ENCODE peak calls at places on chromosomes 4 and X, in six cellular contexts. D is heart right ventricle, S is caudate nucleus, Q is glomerular endothelial cell, B is dermis microvascular lymphatic vessel endothelial cell, V is choroid plexus epithelial cell. P is an unnamed sample.

GRCh38 chr4:140094701-140095420 is 59.1 kb downstream of the MAML3 start:
- DNase-seq in D (peak), S (peak), Q (no peak), B (peak), V (no peak), P (no peak)

GRCh38 chr4:26131711-26132110 is 189.1 kb upstream of the RBPJ start:
- DNase-seq in D (no peak), S (no peak), Q (no peak), B (no peak), V (no peak), P (no peak)

GRCh38 chr4:165112258-165113156 is at the start of gene TMEM192:
- DNase-seq in D (peak), S (peak), Q (peak), B (peak), V (peak), P (peak)

GRCh38 chr4:122129061-122129460 is 23.1 kb upstream of the BLTP1 start:
- DNase-seq in D (no peak), S (no peak), Q (no peak), B (no peak), V (no peak), P (no peak)

GRCh38 chrX:106168107-106168506 is at the start of gene PWWP3B:
- DNase-seq in D (peak), S (no peak), Q (no peak), B (no peak), V (peak), P (peak)

GRCh38 chr4:22488136-22488535 is 27.7 kb downstream of the ADGRA3 start:
- DNase-seq in D (no peak), S (no peak), Q (no peak), B (no peak), V (no peak), P (no peak)

GRCh38 chr4:946517-947471 is 14.5 kb downstream of the TMEM175 start:
- DNase-seq in D (no peak), S (no peak), Q (no peak), B (no peak), V (no peak), P (no peak)

GRCh38 chrX:120697053-120697452 is 67.2 kb upstream of the C1GALT1C1 start:
- DNase-seq in D (no peak), S (no peak), Q (no peak), B (no peak), V (no peak), P (no peak)

GRCh38 chr4:183860726-183861125 is 44.4 kb upstream of the STOX2 start:
- DNase-seq in D (no peak), S (peak), Q (no peak), B (no peak), V (no peak), P (no peak)

GRCh38 chr4:187999406-187999932 is 3.9 kb downstream of the ZFP42 start:
- DNase-seq in D (no peak), S (no peak), Q (no peak), B (no peak), V (no peak), P (peak)

GRCh38 chr4:4269856-4270255 is 20.1 kb downstream of the LYAR start:
- DNase-seq in D (no peak), S (no peak), Q (no peak), B (peak), V (peak), P (peak)

GRCh38 chrX:134460861-134461218 is 875 bp downstream of the HPRT1 start:
- DNase-seq in D (no peak), S (no peak), Q (no peak), B (peak), V (peak), P (peak)

GRCh38 chrX:150984164-150984824 is 1.2 kb downstream of the HMGB3 start:
- DNase-seq in D (no peak), S (no peak), Q (no peak), B (peak), V (no peak), P (no peak)

GRCh38 chr4:88215351-88215750 is 56.9 kb upstream of the ABCG2 start:
- DNase-seq in D (no peak), S (no peak), Q (no peak), B (no peak), V (peak), P (peak)

GRCh38 chr4:126071346-126072333 is 756.9 kb downstream of the FAT4 start:
- DNase-seq in D (no peak), S (no peak), Q (peak), B (peak), V (peak), P (peak)

GRCh38 chrX:153968754-153969124 is 2.9 kb downstream of the HCFC1 start:
- DNase-seq in D (no peak), S (no peak), Q (no peak), B (no peak), V (no peak), P (no peak)

GRCh38 chr4:153538408-153539057 is 72.4 kb downstream of the TMEM131L start:
- DNase-seq in D (peak), S (no peak), Q (no peak), B (no peak), V (peak), P (peak)

GRCh38 chr4:1904042-1904441 is 32.8 kb downstream of the NSD2 start:
- DNase-seq in D (no peak), S (no peak), Q (no peak), B (no peak), V (no peak), P (no peak)

GRCh38 chr4:140188975-140189374 is 35.0 kb upstream of the MAML3 start:
- DNase-seq in D (no peak), S (no peak), Q (peak), B (peak), V (peak), P (peak)

GRCh38 chr4:28490669-28491068 is 1630.0 kb downstream of the STIM2 start:
- DNase-seq in D (no peak), S (no peak), Q (no peak), B (no peak), V (peak), P (peak)

GRCh38 chr4:8227771-8228318 is 28.8 kb downstream of the SH3TC1 start:
- DNase-seq in D (no peak), S (no peak), Q (no peak), B (no peak), V (no peak), P (no peak)

GRCh38 chrX:63387411-63387810 is 36.3 kb upstream of the SPIN4 start:
- DNase-seq in D (no peak), S (no peak), Q (no peak), B (no peak), V (no peak), P (no peak)

GRCh38 chr4:73607375-73608026 is 12.7 kb downstream of the RASSF6 start:
- DNase-seq in D (no peak), S (no peak), Q (no peak), B (no peak), V (no peak), P (peak)

GRCh38 chr4:7434766-7435150 is at the start of gene PSAPL1:
- DNase-seq in D (peak), S (no peak), Q (no peak), B (no peak), V (peak), P (peak)

GRCh38 chrX:138150709-138151108 is 560.8 kb downstream of the FGF13 start:
- DNase-seq in D (no peak), S (no peak), Q (no peak), B (no peak), V (no peak), P (no peak)

GRCh38 chr4:169397762-169398161 is 127.0 kb upstream of the SH3RF1 start:
- DNase-seq in D (no peak), S (no peak), Q (no peak), B (peak), V (peak), P (peak)

GRCh38 chrX:37755073-37755472 is 24.8 kb upstream of the CYBB start:
- DNase-seq in D (no peak), S (no peak), Q (no peak), B (no peak), V (no peak), P (no peak)

GRCh38 chrX:133454525-133455323 is 39.4 kb upstream of the GPC4 start:
- DNase-seq in D (no peak), S (no peak), Q (no peak), B (no peak), V (no peak), P (no peak)

GRCh38 chr4:6813725-6814124 is 31.2 kb downstream of the KIAA0232 start:
- DNase-seq in D (no peak), S (no peak), Q (no peak), B (no peak), V (no peak), P (no peak)

GRCh38 chr4:67926485-67926884 is 36.8 kb downstream of the TMPRSS11A start:
- DNase-seq in D (no peak), S (no peak), Q (no peak), B (no peak), V (no peak), P (no peak)